ENCODE peak calls at places on chromosomes 6 and 20, in four cellular contexts. One of them, this sample, is unnamed.

GRCh38 chr6:43856005-43856765 is 86.2 kb downstream of the VEGFA start:
- DNase-seq in RWPE1: no peak
- DNase-seq in nucleus accumbens: no peak
- DNase-seq in EH: peak
- DNase-seq in this sample: no peak

GRCh38 chr20:49794336-49795124 is 18.1 kb upstream of the SLC9A8 start:
- DNase-seq in nucleus accumbens: no peak
- DNase-seq in RWPE1: peak
- DNase-seq in EH: peak
- DNase-seq in this sample: no peak

GRCh38 chr6:854405-855073 is 161.6 kb upstream of the EXOC2 start:
- DNase-seq in nucleus accumbens: no peak
- DNase-seq in EH: peak
- DNase-seq in RWPE1: no peak
- DNase-seq in this sample: no peak

GRCh38 chr6:5484692-5485091 is 223.4 kb downstream of the FARS2 start:
- DNase-seq in nucleus accumbens: no peak
- DNase-seq in EH: no peak
- DNase-seq in RWPE1: no peak
- DNase-seq in this sample: no peak

GRCh38 chr20:37836926-37837325 is 66.0 kb upstream of the VSTM2L start:
- DNase-seq in EH: no peak
- DNase-seq in nucleus accumbens: no peak
- DNase-seq in RWPE1: no peak
- DNase-seq in this sample: no peak

GRCh38 chr20:19913927-19914614 is 103.1 kb upstream of the NAA20 start:
- DNase-seq in EH: peak
- DNase-seq in nucleus accumbens: no peak
- DNase-seq in RWPE1: peak
- DNase-seq in this sample: no peak

GRCh38 chr6:100353276-100354015 is 111.3 kb downstream of the SIM1 start:
- DNase-seq in nucleus accumbens: no peak
- DNase-seq in RWPE1: no peak
- DNase-seq in EH: peak
- DNase-seq in this sample: no peak

GRCh38 chr20:54197621-54198604 is 10.0 kb upstream of the PFDN4 start:
- DNase-seq in EH: peak
- DNase-seq in RWPE1: peak
- DNase-seq in nucleus accumbens: no peak
- DNase-seq in this sample: no peak

GRCh38 chr6:291148-291696 is 1.1 kb upstream of the DUSP22 start:
- DNase-seq in RWPE1: peak
- DNase-seq in EH: peak
- DNase-seq in nucleus accumbens: no peak
- DNase-seq in this sample: no peak

GRCh38 chr20:20440473-20440872 is 72.6 kb downstream of the INSM1 start:
- DNase-seq in nucleus accumbens: no peak
- DNase-seq in EH: no peak
- DNase-seq in RWPE1: no peak
- DNase-seq in this sample: no peak

GRCh38 chr20:6940052-6940451 is 172.6 kb downstream of the BMP2 start:
- DNase-seq in EH: no peak
- DNase-seq in nucleus accumbens: no peak
- DNase-seq in RWPE1: no peak
- DNase-seq in this sample: no peak

GRCh38 chr20:35285806-35286076 is 1.2 kb upstream of the EIF6 start:
- DNase-seq in EH: no peak
- DNase-seq in nucleus accumbens: no peak
- DNase-seq in RWPE1: no peak
- DNase-seq in this sample: no peak

GRCh38 chr20:61253640-61254511 is 1.8 kb downstream of the CDH4 start:
- DNase-seq in RWPE1: peak
- DNase-seq in EH: peak
- DNase-seq in nucleus accumbens: no peak
- DNase-seq in this sample: no peak

GRCh38 chr6:3750324-3751018 is 1.0 kb downstream of the PXDC1 start:
- DNase-seq in nucleus accumbens: peak
- DNase-seq in EH: peak
- DNase-seq in RWPE1: peak
- DNase-seq in this sample: no peak